ENCODE peak calls at places on chromosomes 4 and X, in four cellular contexts. M, H, G and F are unnamed samples.

GRCh38 chrX:46653482-46653881 is 79.9 kb downstream of the CHST7 start:
- DNase-seq in M (peak), H (peak), G (no peak), F (no peak)

GRCh38 chr4:183747931-183748664 is 89.0 kb downstream of the TRAPPC11 start:
- DNase-seq in M (no peak), H (no peak), G (no peak), F (no peak)

GRCh38 chr4:17898553-17898952 is 87.8 kb downstream of the NCAPG start:
- DNase-seq in M (no peak), H (no peak), G (no peak), F (no peak)

GRCh38 chrX:153611298-153612095 is 12.6 kb upstream of the CCNQ start:
- DNase-seq in M (no peak), H (no peak), G (no peak), F (no peak)

GRCh38 chrX:48606091-48606490 is 8.8 kb downstream of the WDR13 start:
- DNase-seq in M (no peak), H (no peak), G (no peak), F (no peak)

GRCh38 chr4:24582235-24582863 is 2.0 kb downstream of the DHX15 start:
- DNase-seq in M (no peak), H (no peak), G (no peak), F (no peak)

GRCh38 chr4:14719053-14719452 is 283.2 kb upstream of the CPEB2 start:
- DNase-seq in M (no peak), H (no peak), G (no peak), F (no peak)

GRCh38 chr4:11014199-11014598 is 329.6 kb upstream of the CLNK start:
- DNase-seq in M (no peak), H (no peak), G (no peak), F (no peak)

GRCh38 chr4:67928547-67928946 is 34.7 kb downstream of the TMPRSS11A start:
- DNase-seq in M (no peak), H (no peak), G (no peak), F (no peak)

GRCh38 chr4:6974138-6974848 is 64.7 kb downstream of the TBC1D14 start:
- DNase-seq in M (peak), H (peak), G (peak), F (peak)

GRCh38 chr4:2077537-2078460 is 18.7 kb downstream of the NAT8L start:
- DNase-seq in M (no peak), H (no peak), G (no peak), F (no peak)

GRCh38 chrX:150060406-150060805 is 122.1 kb upstream of the EOLA2 start:
- DNase-seq in M (no peak), H (no peak), G (no peak), F (no peak)

GRCh38 chrX:101081257-101081656 is 2.6 kb downstream of the TMEM35A start:
- DNase-seq in M (no peak), H (no peak), G (no peak), F (no peak)

GRCh38 chr4:10096201-10096975 is 20.2 kb downstream of the WDR1 start:
- DNase-seq in M (no peak), H (no peak), G (peak), F (peak)